ENCODE peak calls at places on chromosomes 1 and 21, in five cellular contexts. Q, J, H, W and X are unnamed samples.
A peak's percentile ranks its signal among the peaks of the same experiment; 100 is the strongest.

GRCh38 chr1:5480906-5481305 is 511.3 kb downstream of the NPHP4 start:
- DNase-seq in Q (no peak), H (no peak), W (no peak), J (no peak), X (no peak)

GRCh38 chr1:18154431-18155194 is 47.0 kb downstream of the IGSF21 start:
- DNase-seq in J (no peak), H (no peak), W (no peak), Q (no peak), X (no peak)

GRCh38 chr1:18234790-18235242 is 127.2 kb downstream of the IGSF21 start:
- DNase-seq in Q (no peak), J (no peak), H (no peak), W (no peak), X (no peak)

GRCh38 chr1:92709738-92710137 is 75.2 kb downstream of the EVI5 start:
- DNase-seq in W (no peak), H (no peak), J (no peak), Q (no peak), X (no peak)

GRCh38 chr1:107449326-107449725 is 308.5 kb downstream of the NTNG1 start:
- DNase-seq in J (no peak), H (no peak), W (no peak), Q (no peak), X (no peak)

GRCh38 chr1:29416825-29417557 is 180.7 kb downstream of the PTPRU start:
- DNase-seq in H (no peak), W (peak; percentile 34), Q (no peak), J (no peak), X (no peak)

GRCh38 chr1:164836614-164837018 is 277.6 kb downstream of the PBX1 start:
- DNase-seq in W (no peak), Q (peak; percentile 39), H (no peak), J (no peak), X (no peak)

GRCh38 chr1:168974117-168974516 is 132.4 kb upstream of the ATP1B1 start:
- DNase-seq in Q (no peak), W (no peak), H (no peak), J (no peak), X (no peak)

GRCh38 chr1:91160363-91161075 is 138.7 kb upstream of the ZNF644 start:
- DNase-seq in H (no peak), J (no peak), Q (no peak), W (no peak), X (no peak)

GRCh38 chr1:91806777-91807700 is 78.9 kb downstream of the TGFBR3 start:
- DNase-seq in H (no peak), Q (no peak), J (no peak), W (no peak), X (no peak)

GRCh38 chr21:36321325-36322082 is 1.5 kb downstream of the MORC3 start:
- DNase-seq in J (no peak), H (no peak), W (no peak), Q (peak; percentile 32), X (no peak)

GRCh38 chr1:25773441-25774125 is 26.4 kb upstream of the SELENON start:
- DNase-seq in J (no peak), H (no peak), W (no peak), Q (no peak), X (no peak)

GRCh38 chr1:42929434-42930177 is 29.1 kb downstream of the SLC2A1 start:
- DNase-seq in W (no peak), Q (no peak), J (no peak), H (no peak), X (no peak)

GRCh38 chr21:45638707-45639106 is 4.8 kb upstream of the PCBP3 start:
- DNase-seq in Q (no peak), W (no peak), H (no peak), J (no peak), X (no peak)

GRCh38 chr1:22555386-22555656 is 8.0 kb upstream of the EPHA8 start:
- DNase-seq in H (no peak), W (no peak), Q (no peak), J (no peak), X (no peak)
- H3K27me3 ChIP-seq in H (peaks cover 5% of the 10 kb centered on the region), W (peaks cover 94% of the 10 kb centered on the region), Q (no peaks in the 10 kb centered on the region), J (peaks cover 7% of the 10 kb centered on the region), X (no peaks in the 10 kb centered on the region)

GRCh38 chr21:27024316-27024715 is 57.4 kb upstream of the ADAMTS5 start:
- DNase-seq in W (no peak), J (no peak), H (no peak), Q (no peak), X (no peak)

GRCh38 chr21:27021801-27022200 is 54.9 kb upstream of the ADAMTS5 start:
- DNase-seq in Q (no peak), W (no peak), H (no peak), J (no peak), X (no peak)

GRCh38 chr21:27017251-27017650 is 50.4 kb upstream of the ADAMTS5 start:
- DNase-seq in W (no peak), H (no peak), Q (no peak), J (no peak), X (no peak)

GRCh38 chr21:27023186-27023585 is 56.3 kb upstream of the ADAMTS5 start:
- DNase-seq in H (no peak), W (no peak), Q (no peak), J (no peak), X (no peak)

DNA sequence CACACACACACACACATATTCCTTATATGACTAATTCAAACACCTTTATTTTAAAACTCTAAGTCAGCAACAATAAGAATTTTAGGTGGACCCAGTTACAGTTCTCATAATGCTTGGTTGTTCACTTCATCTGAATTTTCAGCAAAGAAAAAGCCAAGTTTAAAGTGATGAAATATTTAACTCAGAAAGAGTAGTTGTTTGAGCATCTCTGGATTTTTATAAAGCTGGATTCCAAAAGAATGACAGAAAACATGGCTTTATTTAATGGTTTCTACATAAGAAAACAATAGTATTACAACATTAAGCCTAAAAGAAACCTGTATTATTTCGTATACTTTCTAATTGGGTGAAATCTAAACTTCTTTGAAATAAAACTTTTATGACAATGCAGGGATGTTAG is 54.2 kb upstream of the ADAMTS5 start:
- DNase-seq in J (no peak), Q (no peak), W (no peak), H (no peak), X (no peak)
- H3K27me3 ChIP-seq in J (no peaks in the 10 kb centered on the region), Q (no peaks in the 10 kb centered on the region), W (no peaks in the 10 kb centered on the region), H (no peaks in the 10 kb centered on the region), X (no peaks in the 10 kb centered on the region)

GRCh38 chr1:10771789-10772188 is 24.7 kb downstream of the CASZ1 start:
- DNase-seq in W (no peak), Q (no peak), H (no peak), J (no peak), X (no peak)
- H3K27me3 ChIP-seq in W (peaks cover 2% of the 10 kb centered on the region), Q (no peaks in the 10 kb centered on the region), H (no peaks in the 10 kb centered on the region), J (no peaks in the 10 kb centered on the region), X (no peaks in the 10 kb centered on the region)

DNA sequence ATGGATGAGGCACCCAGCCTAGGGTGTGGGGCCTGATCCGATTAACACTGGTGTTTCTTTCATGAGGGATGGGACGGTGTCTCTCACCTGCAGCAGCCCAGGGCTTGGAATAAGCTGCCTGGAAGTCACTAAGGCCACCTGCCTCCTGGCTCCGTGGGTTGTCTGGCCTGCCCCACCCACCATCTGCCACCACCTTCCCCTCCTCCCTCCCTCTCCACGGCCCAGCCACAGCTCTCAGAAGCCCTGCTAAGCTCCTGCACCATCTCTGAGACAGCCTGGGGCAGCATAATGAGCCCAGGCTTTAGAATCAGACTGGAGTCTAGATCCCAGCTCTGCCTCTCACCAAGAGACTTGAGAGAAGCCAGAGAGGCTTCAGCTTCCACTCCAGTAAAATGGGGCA is 23.8 kb upstream of the C1QA start:
- DNase-seq in J (no peak), W (no peak), H (no peak), Q (no peak), X (no peak)
- H3K27me3 ChIP-seq in J (no peaks in the 10 kb centered on the region), W (peaks cover 77% of the 10 kb centered on the region), H (peaks cover 4% of the 10 kb centered on the region), Q (no peaks in the 10 kb centered on the region), X (peaks cover 48% of the 10 kb centered on the region)

DNA sequence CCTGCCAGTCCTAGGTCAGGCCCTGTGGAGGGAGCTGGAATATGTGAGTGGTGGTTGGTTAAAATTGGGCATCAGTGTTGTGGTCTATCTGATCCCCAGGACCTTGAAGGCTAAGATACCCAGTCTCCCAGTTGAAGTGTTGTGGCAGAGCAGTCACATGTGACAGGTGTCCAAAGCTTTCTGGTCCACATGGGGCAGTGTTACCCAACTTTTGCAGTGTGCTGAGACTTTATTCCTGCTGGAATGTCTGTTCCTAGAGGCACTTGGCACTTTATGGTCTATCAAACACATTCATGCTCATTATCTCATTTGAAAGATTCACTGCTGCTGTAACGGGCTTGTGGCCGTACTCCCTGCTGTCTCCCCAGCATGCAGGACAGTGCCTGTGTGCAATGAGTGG is 21.0 kb upstream of the LORICRIN start:
- DNase-seq in Q (no peak), W (no peak), H (no peak), J (no peak), X (no peak)
- H3K27me3 ChIP-seq in Q (no peaks in the 10 kb centered on the region), W (no peaks in the 10 kb centered on the region), H (no peaks in the 10 kb centered on the region), J (no peaks in the 10 kb centered on the region), X (peaks cover 3% of the 10 kb centered on the region)